ENCODE peak calls at places on chromosomes 13 and 19, in nine cellular contexts. T is heart right ventricle; J is fibroblast of the aortic adventitia; L is fibroblast of pulmonary artery; Q is OCI-LY7; H is cardiac fibroblast; O is CD4-positive, alpha-beta T cell; P is mesothelial cell of epicardium; C is adrenal gland. K is an unnamed sample.

GRCh38 chr13:38674208-38674607 is 12.7 kb upstream of the FREM2 start:
- DNase-seq in L (no peak), H (no peak), Q (no peak), T (no peak), J (no peak), P (no peak), C (no peak), O (no peak), K (no peak)

GRCh38 chr13:39282400-39282972 is 244.2 kb downstream of the NHLRC3 start:
- DNase-seq in C (no peak), H (no peak), J (no peak), P (no peak), Q (no peak), O (no peak), T (no peak), L (no peak), K (no peak)

GRCh38 chr13:109872864-109873263 is 86.5 kb upstream of the IRS2 start:
- DNase-seq in L (no peak), H (no peak), T (no peak), C (no peak), Q (no peak), O (no peak), J (no peak), P (no peak), K (no peak)

GRCh38 chr19:729564-730381 is 21.0 kb downstream of the PALM start:
- DNase-seq in C (no peak), L (no peak), J (no peak), P (no peak), Q (peak), H (no peak), T (no peak), O (no peak), K (no peak)

GRCh38 chr13:66578305-66578704 is 651.8 kb downstream of the PCDH9 start:
- DNase-seq in P (no peak), H (no peak), T (no peak), Q (no peak), C (no peak), O (no peak), L (no peak), J (no peak), K (no peak)

GRCh38 chr13:45063261-45063870 is 56.9 kb upstream of the GTF2F2 start:
- DNase-seq in L (peak), P (no peak), H (peak), T (no peak), Q (no peak), J (peak), O (no peak), C (no peak), K (peak)

GRCh38 chr13:48938308-48938943 is 37.3 kb upstream of the FNDC3A start:
- DNase-seq in Q (no peak), T (no peak), L (no peak), J (no peak), O (no peak), C (no peak), P (no peak), H (no peak), K (no peak)

GRCh38 chr13:113663934-113664333 is 3.1 kb upstream of the GRK1 start:
- DNase-seq in O (no peak), T (no peak), Q (no peak), J (no peak), L (no peak), C (no peak), P (peak), H (no peak), K (no peak)

GRCh38 chr13:51524312-51524711 is 60.0 kb upstream of the WDFY2 start:
- DNase-seq in Q (no peak), L (no peak), C (no peak), O (no peak), P (no peak), H (peak), J (peak), T (no peak), K (peak)

GRCh38 chr13:101628900-101629299 is 176.4 kb downstream of the ITGBL1 start:
- DNase-seq in P (no peak), T (no peak), C (no peak), Q (no peak), O (no peak), L (no peak), J (no peak), H (no peak), K (no peak)

GRCh38 chr19:679418-680286 is 3.5 kb downstream of the FSTL3 start:
- DNase-seq in Q (peak), T (peak), C (peak), P (peak), H (peak), L (peak), J (peak), O (no peak), K (peak)

GRCh38 chr19:14116918-14117578 is 514 bp downstream of the PRKACA start:
- DNase-seq in J (no peak), H (no peak), C (peak), T (peak), Q (peak), O (no peak), P (no peak), L (no peak), K (no peak)

GRCh38 chr19:12774588-12775555 is at the start of gene HOOK2:
- DNase-seq in P (no peak), L (no peak), T (peak), J (no peak), H (no peak), C (peak), O (no peak), Q (no peak), K (no peak)

GRCh38 chr19:12777217-12778019 is 2.1 kb upstream of the HOOK2 start:
- DNase-seq in J (peak), T (peak), Q (peak), L (peak), P (peak), O (peak), H (peak), C (peak), K (peak)

GRCh38 chr19:12770922-12771321 is 4.4 kb downstream of the HOOK2 start:
- DNase-seq in L (no peak), H (no peak), C (no peak), Q (no peak), J (no peak), P (no peak), O (no peak), T (no peak), K (no peak)

GRCh38 chr19:12772323-12772722 is 3.0 kb downstream of the HOOK2 start:
- DNase-seq in H (peak), Q (no peak), J (peak), L (no peak), O (no peak), P (no peak), T (peak), C (no peak), K (no peak)

GRCh38 chr19:12773571-12773970 is 1.8 kb downstream of the HOOK2 start:
- DNase-seq in O (no peak), Q (peak), P (no peak), C (no peak), H (peak), J (peak), T (peak), L (peak), K (peak)
- TF ChIP-seq CTCF in O (no peak), Q (peak), P (no peak), C (no peak), H (peak), J (peak), T (peak), L (peak), K (peak)

GRCh38 chr19:49451430-49452181 is at the start of gene PIH1D1:
- DNase-seq in P (peak), H (peak), O (peak), L (peak), Q (peak), C (peak), T (peak), J (peak), K (peak)
- TF ChIP-seq CTCF in P (no peak), H (peak), O (no peak), L (peak), Q (no peak), C (peak), T (no peak), J (peak), K (peak)

DNA sequence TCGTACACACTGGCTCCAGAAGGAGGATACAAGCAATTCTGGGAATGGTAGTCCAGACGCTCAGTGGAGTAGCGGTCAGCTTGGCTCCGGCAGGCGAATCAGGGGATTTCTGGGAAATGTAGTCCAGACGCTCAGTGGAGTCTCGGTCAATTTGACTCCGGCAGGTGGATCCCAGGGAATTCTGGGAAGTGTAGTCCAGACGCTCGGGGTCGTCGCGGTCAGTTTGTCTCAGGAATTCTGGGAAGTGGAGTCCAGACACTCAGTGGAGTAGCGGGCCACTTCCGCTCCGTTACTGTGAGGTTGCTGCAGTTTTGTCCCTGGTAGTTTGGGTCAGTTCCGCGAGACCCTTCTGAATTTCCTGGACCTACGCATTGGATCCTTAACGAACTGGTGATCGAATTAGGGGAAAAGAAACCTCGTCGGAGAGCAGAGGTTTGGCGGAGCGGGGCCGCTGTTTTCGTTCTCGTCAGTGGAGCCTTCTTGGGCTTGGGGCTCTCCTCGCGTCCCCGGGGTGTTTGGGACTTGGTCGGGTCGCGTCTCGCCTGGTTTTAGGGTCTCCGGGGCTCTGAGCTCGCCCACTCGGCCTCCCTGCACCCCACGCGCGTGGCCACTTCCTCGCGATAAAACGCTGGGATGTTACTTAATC is at the start of gene ZNF225:
- DNase-seq in P (peak), Q (peak), L (peak), C (peak), H (peak), J (peak), T (peak), O (peak), K (peak)
- TF ChIP-seq CTCF in P (no peak), Q (no peak), L (no peak), C (no peak), H (no peak), J (peak), T (no peak), O (no peak), K (no peak)

DNA sequence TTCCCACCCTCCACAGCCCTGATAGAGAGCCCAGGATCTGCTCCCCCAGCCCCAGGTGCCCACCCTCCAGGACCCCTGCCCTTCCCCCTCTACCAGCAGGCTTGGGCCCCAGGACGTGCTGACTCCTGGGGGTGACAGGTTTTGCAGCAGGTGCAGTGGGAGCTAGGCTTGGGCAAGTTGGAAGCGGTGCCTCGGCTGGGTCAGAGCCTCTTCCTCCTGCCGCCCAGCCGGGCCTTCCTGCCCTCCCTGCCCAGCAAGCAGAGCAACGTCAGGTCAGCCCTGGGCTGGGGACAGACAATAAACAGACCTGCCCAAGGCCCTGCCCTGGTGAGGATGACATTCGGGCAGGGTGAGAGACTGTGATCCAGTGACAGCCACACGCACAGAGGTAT is 9.2 kb upstream of the NCCRP1 start:
- DNase-seq in C (no peak), T (no peak), L (no peak), O (no peak), P (no peak), H (no peak), J (no peak), Q (no peak), K (no peak)
- TF ChIP-seq CTCF in C (peak), T (no peak), L (no peak), O (peak), P (peak), H (no peak), J (no peak), Q (peak), K (no peak)

DNA sequence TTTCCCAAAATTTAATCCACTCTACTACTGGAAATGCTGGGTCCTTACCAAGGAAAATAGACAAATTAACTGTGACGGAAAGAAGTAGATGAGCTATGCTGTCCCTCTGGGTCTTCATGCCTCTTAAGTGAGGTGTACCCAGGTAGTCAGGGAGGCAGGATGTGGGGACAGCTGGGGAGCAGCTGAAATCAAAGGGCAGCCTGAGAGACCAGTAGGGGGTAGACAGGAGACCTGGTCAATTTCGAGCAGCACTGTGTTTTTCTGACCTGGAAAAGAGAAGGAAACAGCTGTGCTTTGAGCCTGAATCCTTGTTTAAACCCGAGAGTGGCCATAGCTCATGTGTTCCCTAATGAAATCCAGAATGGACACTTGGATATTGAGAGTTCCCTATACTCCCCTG is 587.3 kb downstream of the EFNB2 start:
- DNase-seq in Q (no peak), H (no peak), L (no peak), O (no peak), C (no peak), P (no peak), T (no peak), J (no peak), K (no peak)
- TF ChIP-seq CTCF in Q (no peak), H (no peak), L (no peak), O (no peak), C (no peak), P (no peak), T (no peak), J (no peak), K (no peak)